ENCODE peak calls at places on chromosomes 3 and 15, in four cellular contexts. G is GM12878, H is K562, C is HepG2. V is an unnamed sample.
A peak's percentile ranks its signal among the peaks of the same experiment; 100 is the strongest.

GRCh38 chr3:105277656-105278055 is 89.1 kb upstream of the ALCAM start:
- DNase-seq in H (no peak), G (no peak), C (no peak), V (no peak)

GRCh38 chr3:72722930-72723726 is 125.1 kb downstream of the SHQ1 start:
- DNase-seq in G (peak; percentile 35), C (no peak), H (no peak), V (no peak)

GRCh38 chr15:44883219-44883900 is 73.1 kb upstream of the TERB2 start:
- DNase-seq in H (no peak), C (no peak), G (no peak), V (no peak)

GRCh38 chr15:55683366-55683765 is 59.6 kb downstream of the PRTG start:
- DNase-seq in G (no peak), H (no peak), C (no peak), V (no peak)

GRCh38 chr15:77019476-77020331 is 24.8 kb downstream of the PSTPIP1 start:
- DNase-seq in G (no peak), C (no peak), H (no peak), V (no peak)

GRCh38 chr3:194097141-194097880 is 38.6 kb upstream of the HES1 start:
- DNase-seq in H (no peak), C (no peak), G (no peak), V (no peak)

GRCh38 chr3:132629928-132630327 is 29.7 kb downstream of the ACAD11 start:
- DNase-seq in H (no peak), C (no peak), G (no peak), V (no peak)

GRCh38 chr15:69623521-69624513 is 171.2 kb downstream of the RPLP1 start:
- DNase-seq in G (no peak), C (no peak), H (no peak), V (no peak)

GRCh38 chr15:49863431-49864205 is 242.8 kb downstream of the DTWD1 start:
- DNase-seq in G (no peak), H (no peak), C (no peak), V (no peak)

GRCh38 chr3:167895684-167896083 is 160.2 kb downstream of the SERPINI1 start:
- DNase-seq in G (no peak), H (no peak), C (no peak), V (peak; percentile 20)
- TF ChIP-seq MAX in G (no peak), H (no peak), C (no peak), V (no peak)

DNA sequence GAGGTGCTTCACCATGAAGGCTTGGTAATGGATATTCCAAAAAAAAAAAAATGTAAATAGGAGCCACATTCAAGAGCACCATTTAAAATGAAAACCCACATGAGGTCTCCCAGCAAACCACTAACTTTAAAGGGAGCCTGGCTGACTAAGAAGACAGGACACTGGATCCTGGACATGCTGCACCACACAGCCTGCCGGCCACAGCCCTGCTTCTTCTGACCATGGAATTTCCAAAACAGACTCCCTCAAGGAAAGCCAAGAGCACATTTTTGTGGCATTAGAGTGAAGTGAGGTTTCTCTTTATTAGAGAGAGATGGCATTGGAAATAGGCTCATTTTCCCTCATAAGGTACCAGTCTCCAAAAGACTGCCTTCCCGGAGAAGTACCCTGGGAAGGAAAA is 113.9 kb downstream of the RORA start:
- DNase-seq in G (no peak), H (no peak), C (no peak), V (no peak)
- TF ChIP-seq ETV6 in G (no peak), H (no peak), C (no peak), V (no peak)

DNA sequence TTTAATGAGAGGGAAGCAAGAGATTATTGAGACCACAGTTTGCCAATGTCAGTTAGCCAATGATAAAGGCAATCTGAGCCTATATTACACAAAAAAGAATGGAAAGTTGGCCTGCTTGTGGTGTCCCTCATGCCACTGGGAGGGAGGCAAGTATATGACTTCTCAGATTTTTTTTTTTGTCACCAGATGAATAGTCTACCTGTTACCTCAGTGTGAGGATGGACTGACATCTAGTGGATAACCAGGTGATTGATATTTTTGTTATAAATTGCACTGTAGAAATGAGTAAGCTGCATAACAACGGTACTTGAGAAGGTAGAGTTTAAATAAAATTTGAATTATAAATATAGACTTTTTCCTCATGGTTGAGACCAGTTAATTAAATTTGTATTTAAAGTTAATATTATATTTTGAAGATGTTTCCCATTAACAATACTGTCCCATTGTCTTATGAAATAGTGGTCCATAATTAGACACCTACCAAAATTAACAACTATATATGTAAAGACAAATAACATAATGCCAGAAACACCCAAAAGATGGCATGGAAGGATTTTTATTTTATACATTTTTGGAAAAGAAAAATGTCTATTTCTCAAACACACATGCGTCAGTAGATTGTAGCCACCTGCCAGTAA is 237.8 kb upstream of the GADL1 start:
- DNase-seq in H (peak; percentile 16), G (peak; percentile 21), C (peak; percentile 39), V (no peak)
- TF ChIP-seq MAX in H (no peak), G (no peak), C (no peak), V (no peak)

GRCh38 chr3:45554001-45554691 is 40.4 kb upstream of the LIMD1 start:
- DNase-seq in G (peak; percentile 68), C (no peak), H (peak; percentile 43), V (no peak)
- TF ChIP-seq ETV6 in G (no peak), C (no peak), H (no peak), V (no peak)

GRCh38 chr3:11610700-11611099 is 33.0 kb downstream of the VGLL4 start:
- DNase-seq in H (no peak), G (no peak), C (no peak), V (no peak)

GRCh38 chr3:11611271-11611893 is 32.3 kb downstream of the VGLL4 start:
- DNase-seq in G (no peak), C (no peak), H (no peak), V (no peak)

GRCh38 chr3:11613851-11614491 is 29.7 kb downstream of the VGLL4 start:
- DNase-seq in C (no peak), G (no peak), H (no peak), V (no peak)

GRCh38 chr3:11613319-11613718 is 30.4 kb downstream of the VGLL4 start:
- DNase-seq in H (no peak), G (no peak), C (no peak), V (no peak)

GRCh38 chr3:11612515-11613184 is 31.1 kb downstream of the VGLL4 start:
- DNase-seq in C (peak; percentile 50), G (no peak), H (no peak), V (no peak)
- TF ChIP-seq MAX in C (peak; percentile 60), G (no peak), H (no peak), V (no peak)

GRCh38 chr15:86756688-86757087 is 677.0 kb downstream of the AGBL1 start:
- DNase-seq in G (no peak), H (no peak), C (no peak), V (no peak)
- TF ChIP-seq ETV6 in G (no peak), H (no peak), C (no peak), V (no peak)

DNA sequence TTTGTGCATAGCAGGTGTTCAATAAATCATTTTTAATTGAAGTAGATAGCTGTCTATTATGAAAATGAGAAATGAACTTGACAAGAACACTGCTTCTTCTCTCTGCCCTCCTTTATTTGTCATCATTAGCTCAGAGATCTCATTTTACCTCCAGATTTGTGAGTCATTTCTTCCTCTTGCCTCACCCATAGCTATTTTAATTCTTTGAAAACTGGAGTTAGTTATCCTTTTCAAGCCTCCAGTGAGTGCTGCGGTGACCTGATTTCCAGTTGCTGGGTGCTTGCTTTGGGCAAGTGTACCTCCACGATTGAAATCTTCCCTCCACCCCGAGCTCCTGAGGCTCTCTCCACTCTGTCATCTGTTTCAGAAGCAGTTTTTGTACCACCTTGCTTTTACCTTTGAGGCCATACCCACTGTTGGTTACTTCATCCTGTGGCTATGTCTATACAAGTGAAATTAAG is 114.6 kb downstream of the NFKBIZ start:
- DNase-seq in G (no peak), C (no peak), H (no peak), V (no peak)
- TF ChIP-seq MAX in G (no peak), C (no peak), H (no peak), V (no peak)

V was measured in WTC11.